ENCODE peak calls at places on chromosomes 12 and 14, in six cellular contexts. F is AG10803, Y is putamen, C is osteocyte, B is endodermal cell, Q is AG04450. H is an unnamed sample.

GRCh38 chr12:110744697-110745264 is 2.1 kb upstream of the PPP1CC start:
- DNase-seq in F (no peak), C (no peak), B (peak), Y (no peak), Q (no peak), H (no peak)

GRCh38 chr12:75446857-75447256 is 33.7 kb upstream of the GLIPR1 start:
- DNase-seq in B (no peak), Y (no peak), F (peak), C (no peak), Q (peak), H (no peak)

GRCh38 chr12:41962171-41962572 is 182.5 kb downstream of the GXYLT1 start:
- DNase-seq in C (no peak), Q (no peak), B (no peak), F (no peak), Y (peak), H (no peak)

GRCh38 chr14:91317381-91318313 is 73.1 kb upstream of the GPR68 start:
- DNase-seq in Y (no peak), Q (no peak), F (no peak), C (no peak), B (no peak), H (no peak)

GRCh38 chr14:91142214-91142668 is 28.4 kb downstream of the DGLUCY start:
- DNase-seq in B (no peak), C (no peak), Q (no peak), F (no peak), Y (no peak), H (peak)

GRCh38 chr12:116674643-116675183 is 63.2 kb downstream of the SPRING1 start:
- DNase-seq in C (no peak), Q (no peak), F (peak), Y (no peak), B (no peak), H (no peak)

GRCh38 chr14:102937331-102938175 is 15.1 kb downstream of the AMN start:
- DNase-seq in C (no peak), F (no peak), Q (no peak), B (no peak), Y (no peak), H (no peak)

GRCh38 chr14:24353551-24354529 is 14.0 kb upstream of the RIPK3 start:
- DNase-seq in Q (no peak), B (peak), Y (no peak), C (no peak), F (peak), H (no peak)

GRCh38 chr14:102221026-102221425 is 81.3 kb downstream of the WDR20 start:
- DNase-seq in Q (no peak), C (no peak), B (peak), F (peak), Y (no peak), H (no peak)

GRCh38 chr14:103527408-103528157 is 1.4 kb upstream of the TRMT61A start:
- DNase-seq in B (no peak), Q (no peak), F (peak), C (no peak), Y (no peak), H (peak)

GRCh38 chr14:53462931-53463778 is 310.0 kb upstream of the DDHD1 start:
- DNase-seq in C (no peak), Q (no peak), Y (no peak), B (no peak), F (no peak), H (no peak)

GRCh38 chr14:91418387-91419043 is 895 bp upstream of the CCDC88C start:
- DNase-seq in B (peak), C (no peak), Y (no peak), F (peak), Q (no peak), H (no peak)

GRCh38 chr12:3288690-3289089 is 202.3 kb upstream of the PRMT8 start:
- DNase-seq in F (no peak), B (no peak), Q (no peak), Y (no peak), C (no peak), H (no peak)

GRCh38 chr12:97555547-97556200 is 93.1 kb downstream of the RMST start:
- DNase-seq in Q (no peak), F (no peak), Y (no peak), C (no peak), B (no peak), H (no peak)

GRCh38 chr12:122126342-122126635 is 47.7 kb downstream of the IL31 start:
- DNase-seq in Q (no peak), C (no peak), B (no peak), Y (no peak), F (no peak), H (no peak)

GRCh38 chr14:55411426-55412389 is at the start of gene ATG14:
- DNase-seq in F (peak), Q (peak), B (peak), C (peak), Y (peak), H (peak)

GRCh38 chr12:68119724-68120211 is 39.8 kb downstream of the IFNG start:
- DNase-seq in F (no peak), C (no peak), Q (no peak), Y (no peak), B (no peak), H (peak)

GRCh38 chr14:73245401-73246325 is 8.4 kb downstream of the PAPLN start:
- DNase-seq in B (peak), C (no peak), F (peak), Y (no peak), Q (no peak), H (no peak)

GRCh38 chr14:100810861-100811461 is 15.0 kb upstream of the MEG3 start:
- DNase-seq in Q (no peak), Y (no peak), C (no peak), F (peak), B (no peak), H (peak)

GRCh38 chr14:21267431-21267845 is 1.8 kb downstream of the HNRNPC start:
- DNase-seq in B (no peak), C (no peak), Q (no peak), F (no peak), Y (no peak), H (no peak)

GRCh38 chr14:69107407-69108003 is 45.4 kb downstream of the DCAF5 start:
- DNase-seq in Q (peak), F (peak), Y (no peak), C (no peak), B (peak), H (no peak)

GRCh38 chr12:95815635-95816212 is 25.2 kb upstream of the NTN4 start:
- DNase-seq in C (no peak), F (peak), Y (peak), Q (no peak), B (no peak), H (no peak)

GRCh38 chr14:97891515-97891914 is 1094.3 kb downstream of the VRK1 start:
- DNase-seq in Q (no peak), Y (no peak), B (no peak), C (no peak), F (no peak), H (no peak)

GRCh38 chr14:100487304-100487703 is 99.9 kb downstream of the BEGAIN start:
- DNase-seq in Q (no peak), Y (no peak), C (no peak), B (no peak), F (no peak), H (no peak)

GRCh38 chr12:27610380-27610779 is 85.9 kb upstream of the REP15 start:
- DNase-seq in Q (no peak), Y (no peak), F (peak), C (no peak), B (no peak), H (no peak)

H was measured in GM12864.